ENCODE peak calls at places on chromosomes 12 and 14, in four cellular contexts. B is H4, Z is CD14-positive monocyte, Y is adipocyte. M is an unnamed sample.

GRCh38 chr12:108302471-108303311 is 36.4 kb downstream of the CMKLR1 start:
- DNase-seq in B (peak), Z (no peak), Y (peak), M (peak)

GRCh38 chr12:109192358-109192757 is 76.0 kb downstream of the ACACB start:
- DNase-seq in B (peak), Z (no peak), Y (peak), M (no peak)

GRCh38 chr12:64611430-64612286 is 1.4 kb downstream of the RASSF3 start:
- DNase-seq in B (no peak), Z (no peak), Y (peak), M (peak)

GRCh38 chr14:21999400-21999799 is 325.8 kb upstream of the OR4E1 start:
- DNase-seq in B (no peak), Z (no peak), Y (no peak), M (no peak)

GRCh38 chr14:101215266-101215665 is 311.7 kb upstream of the RTL1 start:
- DNase-seq in B (no peak), Z (peak), Y (no peak), M (no peak)

GRCh38 chr14:104224516-104225281 is 86.3 kb downstream of the KIF26A start:
- DNase-seq in B (no peak), Z (no peak), Y (peak), M (no peak)

GRCh38 chr12:3035815-3036702 is 41.1 kb upstream of the TSPAN9 start:
- DNase-seq in B (no peak), Z (no peak), Y (peak), M (no peak)

GRCh38 chr14:69713127-69713800 is 53.7 kb upstream of the SRSF5 start:
- DNase-seq in B (no peak), Z (no peak), Y (no peak), M (no peak)

GRCh38 chr14:105064721-105065143 is 498 bp downstream of the GPR132 start:
- DNase-seq in B (no peak), Z (peak), Y (no peak), M (no peak)

GRCh38 chr12:116610971-116611541 is 51.9 kb downstream of the MAP1LC3B2 start:
- DNase-seq in B (no peak), Z (peak), Y (no peak), M (no peak)

GRCh38 chr12:59737725-59738463 is 142.1 kb downstream of the SLC16A7 start:
- DNase-seq in B (no peak), Z (no peak), Y (peak), M (no peak)

GRCh38 chr14:92673601-92674000 is 74.8 kb downstream of the LGMN start:
- DNase-seq in B (no peak), Z (no peak), Y (no peak), M (no peak)

GRCh38 chr14:55098561-55098898 is 30.5 kb upstream of the LGALS3 start:
- DNase-seq in B (no peak), Z (no peak), Y (no peak), M (no peak)

GRCh38 chr12:67721216-67721615 is 72.7 kb downstream of the DYRK2 start:
- DNase-seq in B (no peak), Z (no peak), Y (no peak), M (no peak)

GRCh38 chr12:132776816-132777568 is 15.4 kb upstream of the ANKLE2 start:
- DNase-seq in B (no peak), Z (no peak), Y (no peak), M (no peak)

GRCh38 chr12:21456291-21456780 is 18.9 kb downstream of the PYROXD1 start:
- DNase-seq in B (no peak), Z (no peak), Y (peak), M (no peak)

GRCh38 chr12:105041186-105041585 is 43.1 kb downstream of the ALDH1L2 start:
- DNase-seq in B (no peak), Z (no peak), Y (no peak), M (no peak)

GRCh38 chr12:6110006-6110405 is 14.5 kb downstream of the VWF start:
- DNase-seq in B (no peak), Z (no peak), Y (no peak), M (no peak)

GRCh38 chr12:93979189-93979588 is 169.2 kb upstream of the PLXNC1 start:
- DNase-seq in B (peak), Z (no peak), Y (peak), M (no peak)

GRCh38 chr14:23524954-23525353 is 26.6 kb downstream of the ZFHX2 start:
- DNase-seq in B (no peak), Z (no peak), Y (no peak), M (no peak)

GRCh38 chr12:67890726-67891125 is 98.5 kb upstream of the IFNG-AS1 start:
- DNase-seq in B (no peak), Z (no peak), Y (no peak), M (no peak)

GRCh38 chr14:61419201-61419600 is 97.8 kb downstream of the PRKCH start:
- DNase-seq in B (no peak), Z (no peak), Y (no peak), M (no peak)

GRCh38 chr14:91417134-91417982 is at the start of gene CCDC88C:
- DNase-seq in B (no peak), Z (peak), Y (peak), M (no peak)

GRCh38 chr12:57515934-57516541 is 4.3 kb downstream of the DDIT3 start:
- DNase-seq in B (no peak), Z (no peak), Y (no peak), M (peak)

GRCh38 chr12:93767524-93767863 is 90.3 kb downstream of the CRADD start:
- DNase-seq in B (no peak), Z (no peak), Y (no peak), M (no peak)

GRCh38 chr12:77225373-77225772 is 160.0 kb upstream of the E2F7 start:
- DNase-seq in B (no peak), Z (no peak), Y (no peak), M (no peak)

GRCh38 chr14:74548881-74549280 is 55.3 kb downstream of the ISCA2 start:
- DNase-seq in B (no peak), Z (no peak), Y (peak), M (no peak)

M was measured in SJSA1.